ENCODE peak calls at places on chromosomes 6 and 20, in nine cellular contexts. F is sigmoid colon, E is transverse colon, U is HepG2, A is tibial nerve, B is suprapubic skin, K is SK-N-SH, V is A549, G is stomach. O is an unnamed sample.

GRCh38 chr6:73854998-73855718 is 159.2 kb downstream of the CD109 start:
- DNase-seq in F (no peak), A (no peak), G (no peak), V (peak), U (peak), E (no peak), B (no peak), K (peak), O (no peak)

GRCh38 chr6:42041131-42042055 is 8.9 kb upstream of the TAF8 start:
- DNase-seq in K (no peak), G (no peak), E (no peak), F (peak), V (no peak), U (no peak), B (no peak), A (no peak), O (no peak)

GRCh38 chr6:164124986-164125385 is 710.5 kb downstream of the QKI start:
- DNase-seq in B (no peak), F (no peak), U (no peak), V (no peak), E (no peak), A (no peak), K (no peak), G (no peak), O (no peak)

GRCh38 chr6:106823732-106824351 is 150.7 kb downstream of the CD24 start:
- DNase-seq in G (peak), E (peak), B (no peak), A (no peak), K (no peak), V (no peak), F (no peak), U (no peak), O (no peak)

GRCh38 chr6:107116328-107116892 is 1.1 kb upstream of the BEND3 start:
- DNase-seq in K (peak), A (no peak), B (peak), V (no peak), F (peak), G (peak), E (peak), U (no peak), O (peak)

GRCh38 chr6:12049165-12049564 is 37.1 kb downstream of the HIVEP1 start:
- DNase-seq in B (no peak), E (no peak), K (no peak), U (no peak), A (no peak), G (no peak), V (no peak), F (no peak), O (no peak)

GRCh38 chr6:134249759-134250602 is 67.9 kb downstream of the SGK1 start:
- DNase-seq in K (no peak), F (no peak), B (no peak), A (no peak), U (peak), G (no peak), V (no peak), E (no peak), O (no peak)

GRCh38 chr6:165846123-165846966 is 183.3 kb upstream of the PDE10A start:
- DNase-seq in V (no peak), A (no peak), E (peak), U (no peak), G (no peak), F (no peak), B (no peak), K (no peak), O (no peak)

GRCh38 chr20:10157539-10157938 is 61.1 kb upstream of the SNAP25 start:
- DNase-seq in A (no peak), U (no peak), V (no peak), G (no peak), K (no peak), E (no peak), B (no peak), F (no peak), O (no peak)

GRCh38 chr6:73389854-73390253 is 4.8 kb upstream of the DDX43 start:
- DNase-seq in G (no peak), A (no peak), E (peak), V (no peak), U (no peak), K (no peak), F (no peak), B (no peak), O (no peak)

GRCh38 chr6:53752440-53752839 is 42.4 kb upstream of the LRRC1 start:
- DNase-seq in F (no peak), V (no peak), G (no peak), E (no peak), K (no peak), A (no peak), U (no peak), B (no peak), O (no peak)

GRCh38 chr6:151633517-151634335 is 139.9 kb downstream of the CCDC170 start:
- DNase-seq in U (peak), V (no peak), A (no peak), F (no peak), B (no peak), E (no peak), G (peak), K (no peak), O (no peak)
- H3K27ac ChIP-seq in U (no peak), V (no peak), A (no peak), F (no peak), B (no peak), E (no peak), G (peak), K (no peak), O (no peak)

DNA sequence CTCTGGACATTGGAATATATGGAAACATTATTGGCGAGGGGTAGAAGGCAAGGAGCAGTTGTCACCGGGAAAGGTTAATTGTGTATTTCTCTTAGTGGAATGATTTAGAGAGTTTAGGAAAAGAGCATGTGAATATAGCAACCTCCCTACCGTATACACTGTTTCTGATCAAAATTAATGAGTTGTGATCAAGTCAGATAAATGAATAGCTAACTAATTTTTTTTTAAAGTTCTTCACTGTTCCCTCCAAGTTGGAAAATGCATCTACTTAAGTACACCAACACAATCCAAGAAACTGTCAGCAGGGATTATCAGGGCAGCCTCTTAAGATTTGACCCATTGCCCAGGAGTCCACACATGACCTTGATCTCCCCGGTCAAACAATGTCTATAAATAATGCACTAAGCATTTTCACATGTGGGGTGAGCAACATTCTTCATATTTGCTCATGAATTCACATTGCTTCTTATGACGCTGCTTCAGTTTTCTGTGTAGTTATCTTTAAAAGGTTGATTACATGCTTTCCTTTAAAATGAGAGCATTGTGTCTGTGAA is 680.8 kb upstream of the NRSN1 start:
- DNase-seq in V (no peak), G (no peak), E (no peak), F (no peak), K (no peak), A (no peak), B (no peak), U (no peak), O (no peak)
- TF ChIP-seq EP300 in V (no peak), G (no peak), E (no peak), F (no peak), K (no peak), A (no peak), B (no peak), U (no peak), O (no peak)

GRCh38 chr6:149913542-149914240 is 9.2 kb downstream of the RAET1G start:
- DNase-seq in F (no peak), E (no peak), A (no peak), K (no peak), U (no peak), B (no peak), V (no peak), G (no peak), O (no peak)
- TF ChIP-seq CTCF in F (no peak), E (no peak), A (no peak), K (no peak), U (no peak), B (no peak), V (no peak), G (no peak), O (no peak)

GRCh38 chr6:36691612-36692011 is 6.0 kb upstream of the RAB44 start:
- DNase-seq in U (no peak), E (no peak), K (no peak), F (no peak), V (no peak), A (no peak), B (peak), G (no peak), O (no peak)
- H3K27ac ChIP-seq in U (no peak), E (no peak), K (no peak), F (no peak), V (no peak), A (peak), B (no peak), G (no peak), O (no peak)

GRCh38 chr6:136710877-136711552 is 81.3 kb downstream of the MAP3K5 start:
- DNase-seq in V (no peak), E (no peak), G (no peak), U (no peak), F (no peak), B (no peak), A (no peak), K (no peak), O (no peak)
- TF ChIP-seq EP300 in V (no peak), E (no peak), G (no peak), U (no peak), F (no peak), B (no peak), A (no peak), K (no peak), O (no peak)

GRCh38 chr6:148513145-148514071 is 170.8 kb downstream of the SASH1 start:
- DNase-seq in G (no peak), U (no peak), F (no peak), A (no peak), K (no peak), B (no peak), V (no peak), E (no peak), O (peak)

GRCh38 chr6:148509789-148510581 is 167.3 kb downstream of the SASH1 start:
- DNase-seq in E (peak), U (no peak), A (peak), V (no peak), K (no peak), B (peak), F (peak), G (no peak), O (peak)

GRCh38 chr6:148507774-148508173 is 165.1 kb downstream of the SASH1 start:
- DNase-seq in B (no peak), K (no peak), U (no peak), V (no peak), A (no peak), F (peak), E (no peak), G (no peak), O (no peak)

GRCh38 chr6:148509152-148509571 is 166.5 kb downstream of the SASH1 start:
- DNase-seq in V (no peak), K (no peak), U (no peak), F (no peak), E (no peak), G (no peak), A (no peak), B (no peak), O (no peak)

GRCh38 chr6:148508401-148509151 is 165.9 kb downstream of the SASH1 start:
- DNase-seq in V (no peak), B (no peak), F (no peak), U (no peak), E (no peak), A (no peak), K (no peak), G (no peak), O (no peak)
- TF ChIP-seq CTCF in V (no peak), B (no peak), F (no peak), U (no peak), E (no peak), A (no peak), K (no peak), G (no peak), O (no peak)